ENCODE peak calls at places on chromosomes 7 and 10, in nine cellular contexts. M is ovary, N is foreskin fibroblast, F is right lobe of liver, U is psoas muscle, L is GM13976, G is colonic mucosa, Q is mesothelial cell of epicardium, X is astrocyte of the spinal cord. K is an unnamed sample.

GRCh38 chr7:98075801-98076200 is 30.9 kb upstream of the LMTK2 start:
- DNase-seq in X (no peak), U (no peak), M (no peak), G (no peak), L (no peak), Q (no peak), N (no peak), F (no peak), K (no peak)

GRCh38 chr7:66183700-66184099 is 21.4 kb upstream of the TPST1 start:
- DNase-seq in F (no peak), M (no peak), L (no peak), U (no peak), G (no peak), X (peak; percentile 59), N (peak; percentile 89), Q (no peak), K (no peak)

GRCh38 chr7:137664846-137665245 is 181.9 kb downstream of the DGKI start:
- DNase-seq in M (no peak), G (no peak), L (no peak), F (no peak), N (no peak), X (no peak), U (no peak), Q (no peak), K (no peak)

GRCh38 chr10:86283466-86284287 is 82.9 kb downstream of the GRID1 start:
- DNase-seq in X (no peak), F (no peak), N (no peak), M (no peak), L (no peak), G (peak; percentile 4), U (no peak), Q (no peak), K (no peak)

GRCh38 chr10:132611026-132611910 is 73.7 kb downstream of the INPP5A start:
- DNase-seq in F (no peak), N (no peak), U (no peak), Q (no peak), M (peak; percentile 13), G (no peak), X (no peak), L (no peak), K (peak; percentile 11)

GRCh38 chr7:22696672-22697071 is 30.3 kb upstream of the IL6 start:
- DNase-seq in U (no peak), N (peak; percentile 22), F (no peak), L (no peak), M (no peak), G (no peak), Q (no peak), X (no peak), K (no peak)

GRCh38 chr7:477626-478220 is 41.9 kb downstream of the PDGFA start:
- DNase-seq in X (no peak), G (no peak), Q (no peak), M (no peak), U (peak; percentile 48), L (no peak), N (no peak), F (no peak), K (no peak)

GRCh38 chr7:138892808-138893207 is 88.4 kb downstream of the KIAA1549 start:
- DNase-seq in N (no peak), M (no peak), F (no peak), G (no peak), X (no peak), U (no peak), Q (no peak), L (no peak), K (no peak)

GRCh38 chr7:136114966-136115762 is 138.0 kb upstream of the MTPN start:
- DNase-seq in N (peak; percentile 21), M (no peak), G (peak; percentile 44), F (peak; percentile 30), X (peak; percentile 45), Q (no peak), U (no peak), L (peak; percentile 63), K (peak; percentile 19)

GRCh38 chr7:50513166-50513871 is 51.9 kb downstream of the DDC start:
- DNase-seq in M (no peak), G (no peak), X (no peak), U (no peak), Q (no peak), L (no peak), N (no peak), F (no peak), K (no peak)

GRCh38 chr10:132685921-132686680 is 99.8 kb downstream of the NKX6-2 start:
- DNase-seq in N (no peak), M (no peak), X (no peak), U (peak; percentile 25), L (no peak), G (no peak), Q (peak; percentile 14), F (peak; percentile 6), K (no peak)

GRCh38 chr10:121823993-121824463 is 103.8 kb downstream of the ATE1 start:
- DNase-seq in Q (no peak), X (peak; percentile 66), M (no peak), G (no peak), L (peak; percentile 65), U (no peak), N (peak; percentile 71), F (no peak), K (no peak)

GRCh38 chr7:106609416-106609815 is 51.5 kb downstream of the CCDC71L start:
- DNase-seq in N (peak; percentile 82), L (no peak), Q (no peak), G (no peak), M (no peak), U (no peak), X (peak; percentile 87), F (no peak), K (no peak)

GRCh38 chr7:188727-189500 is 3.5 kb upstream of the FAM20C start:
- DNase-seq in M (no peak), X (no peak), F (no peak), Q (no peak), G (no peak), N (no peak), U (no peak), L (no peak), K (no peak)

GRCh38 chr10:50398383-50398782 is 147.1 kb upstream of the ASAH2 start:
- DNase-seq in Q (no peak), N (peak; percentile 51), M (no peak), X (peak; percentile 63), F (no peak), L (no peak), U (no peak), G (no peak), K (no peak)

GRCh38 chr10:78556700-78557432 is 511.9 kb upstream of the ZMIZ1 start:
- DNase-seq in X (no peak), U (no peak), Q (no peak), N (no peak), F (no peak), M (no peak), G (no peak), L (no peak), K (no peak)

GRCh38 chr7:23544913-23545354 is 13.2 kb upstream of the TRA2A start:
- DNase-seq in U (no peak), X (peak; percentile 35), G (no peak), Q (no peak), M (no peak), F (no peak), L (peak; percentile 45), N (peak; percentile 59), K (no peak)

GRCh38 chr7:36605261-36605660 is 119.0 kb downstream of the AOAH start:
- DNase-seq in F (no peak), M (no peak), Q (no peak), U (no peak), G (no peak), L (no peak), X (no peak), N (peak; percentile 34), K (no peak)

GRCh38 chr7:155796381-155797261 is 15.6 kb downstream of the SHH start:
- DNase-seq in M (peak; percentile 63), F (peak; percentile 71), X (no peak), L (peak; percentile 90), G (peak; percentile 63), N (peak; percentile 69), Q (peak; percentile 61), U (peak; percentile 78), K (peak; percentile 33)

GRCh38 chr7:116525913-116526857 is 1.3 kb downstream of the CAV1 start:
- DNase-seq in L (peak; percentile 94), N (peak; percentile 97), X (peak; percentile 89), M (peak; percentile 85), F (peak; percentile 82), Q (peak; percentile 50), U (peak; percentile 84), G (peak; percentile 76), K (peak; percentile 79)
- TF ChIP-seq CTCF in L (peak; percentile 92), N (peak; percentile 48), X (peak; percentile 66), M (peak; percentile 57), F (peak; percentile 89), Q (peak; percentile 36), U (peak; percentile 89), G (peak; percentile 81), K (peak; percentile 92)

GRCh38 chr7:120858299-120858636 is 324 bp upstream of the TSPAN12 start:
- DNase-seq in X (no peak), F (no peak), L (no peak), U (no peak), M (no peak), G (no peak), Q (no peak), N (no peak), K (no peak)

GRCh38 chr7:120856198-120856597 is 1.7 kb downstream of the TSPAN12 start:
- DNase-seq in X (no peak), Q (no peak), G (no peak), N (peak; percentile 1), M (no peak), L (no peak), U (no peak), F (no peak), K (no peak)

GRCh38 chr7:120860151-120860550 is 2.2 kb upstream of the TSPAN12 start:
- DNase-seq in X (no peak), G (no peak), M (no peak), U (no peak), F (no peak), Q (no peak), L (no peak), N (no peak), K (no peak)

GRCh38 chr7:120857558-120858298 is at the start of gene TSPAN12:
- DNase-seq in M (peak; percentile 70), Q (peak; percentile 56), L (peak; percentile 88), X (peak; percentile 79), F (peak; percentile 92), U (peak; percentile 89), N (peak; percentile 82), G (peak; percentile 83), K (peak; percentile 69)

GRCh38 chr7:120856621-120857352 is 1.2 kb downstream of the TSPAN12 start:
- DNase-seq in L (peak; percentile 81), N (peak; percentile 40), Q (peak; percentile 25), X (peak; percentile 10), M (peak; percentile 25), G (peak; percentile 59), U (peak; percentile 57), F (peak; percentile 63), K (peak; percentile 31)
- TF ChIP-seq CTCF in L (peak; percentile 13), N (no peak), Q (no peak), X (no peak), M (no peak), G (no peak), U (no peak), F (no peak), K (no peak)

GRCh38 chr7:30654296-30655090 is 27.8 kb downstream of the CRHR2 start:
- DNase-seq in M (no peak), G (no peak), X (no peak), N (no peak), L (no peak), Q (no peak), F (no peak), U (no peak), K (no peak)
- TF ChIP-seq CTCF in M (no peak), G (no peak), X (no peak), N (no peak), L (no peak), Q (no peak), F (no peak), U (no peak), K (no peak)

GRCh38 chr10:90007226-90007625 is 305.8 kb downstream of the KIF20B start:
- DNase-seq in M (no peak), X (peak; percentile 49), L (no peak), F (no peak), Q (no peak), U (no peak), G (no peak), N (peak; percentile 11), K (no peak)
- TF ChIP-seq CTCF in M (no peak), X (no peak), L (no peak), F (no peak), Q (no peak), U (no peak), G (no peak), N (no peak), K (no peak)

K was measured in uterus.